ENCODE peak calls at places on chromosomes 13 and 19, in five cellular contexts. Z is activated gamma-delta T cell treated with anti-CD3 and anti-CD28 coated beads, Interleukin-2, amount 50 U/mL, for 16 hours; T is cardiac muscle cell; N is CD8-positive, alpha-beta memory T cell; C is caudate nucleus. B is an unnamed sample.

GRCh38 chr13:97189943-97190342 is 32.2 kb upstream of the MBNL2 start:
- DNase-seq in N (no peak), C (no peak), T (no peak), Z (no peak), B (no peak)

GRCh38 chr13:44854264-44855060 is 134.8 kb downstream of the NUFIP1 start:
- DNase-seq in C (no peak), T (no peak), Z (no peak), N (no peak), B (no peak)

GRCh38 chr13:37701972-37702371 is 103.4 kb upstream of the POSTN start:
- DNase-seq in T (peak; percentile 96), Z (no peak), C (no peak), N (no peak), B (no peak)

GRCh38 chr13:48222358-48223015 is 10.5 kb upstream of the ITM2B start:
- DNase-seq in T (peak; percentile 81), Z (no peak), N (no peak), C (no peak), B (no peak)

GRCh38 chr19:1690570-1691307 is 38.3 kb upstream of the TCF3 start:
- DNase-seq in C (no peak), T (peak; percentile 19), N (peak; percentile 31), Z (peak; percentile 22), B (no peak)

GRCh38 chr13:38637576-38637975 is 49.3 kb upstream of the FREM2 start:
- DNase-seq in N (no peak), C (no peak), T (no peak), Z (no peak), B (no peak)

GRCh38 chr19:43519436-43520088 is 7.4 kb downstream of the ETHE1 start:
- DNase-seq in N (peak; percentile 73), C (peak; percentile 67), T (peak; percentile 93), Z (peak; percentile 73), B (peak; percentile 85)

GRCh38 chr13:43874512-43875092 is 4.9 kb downstream of the CCDC122 start:
- DNase-seq in Z (no peak), C (no peak), T (peak; percentile 58), N (no peak), B (no peak)

GRCh38 chr19:8648240-8648639 is 17.8 kb downstream of the NFILZ start:
- DNase-seq in T (peak; percentile 9), N (no peak), C (no peak), Z (no peak), B (no peak)

GRCh38 chr13:26946675-26947342 is 186.2 kb upstream of the GPR12 start:
- DNase-seq in Z (no peak), T (peak; percentile 84), N (no peak), C (no peak), B (peak; percentile 85)

GRCh38 chr13:28568286-28568685 is 73.4 kb upstream of the FLT1 start:
- DNase-seq in N (no peak), T (peak; percentile 55), C (peak; percentile 20), Z (no peak), B (peak; percentile 9)

GRCh38 chr19:6730153-6730804 is 7.1 kb downstream of the GPR108 start:
- DNase-seq in C (peak; percentile 50), N (no peak), T (no peak), Z (no peak), B (no peak)

GRCh38 chr19:15107056-15108010 is at the start of gene SYDE1:
- DNase-seq in C (no peak), T (peak; percentile 80), N (no peak), Z (no peak), B (no peak)

GRCh38 chr19:2536461-2536860 is 60.5 kb downstream of the GADD45B start:
- DNase-seq in Z (no peak), C (no peak), N (no peak), T (peak; percentile 33), B (no peak)

GRCh38 chr19:46654621-46655152 is 6.3 kb downstream of the DACT3 start:
- DNase-seq in T (peak; percentile 26), C (peak; percentile 81), Z (no peak), N (no peak), B (no peak)

GRCh38 chr13:98456423-98456845 is 120.5 kb downstream of the STK24 start:
- DNase-seq in Z (no peak), T (no peak), C (no peak), N (no peak), B (no peak)

GRCh38 chr19:33950141-33950805 is 153.6 kb downstream of the KCTD15 start:
- DNase-seq in T (peak; percentile 13), N (no peak), C (no peak), Z (no peak), B (no peak)

GRCh38 chr19:53868091-53868891 is 608 bp downstream of the MYADM start:
- DNase-seq in N (peak; percentile 53), Z (no peak), T (peak; percentile 81), C (no peak), B (no peak)

GRCh38 chr19:844300-844971 is 3.6 kb downstream of the PRTN3 start:
- DNase-seq in N (no peak), C (no peak), Z (no peak), T (no peak), B (no peak)

GRCh38 chr19:10093295-10094186 is 7.4 kb downstream of the SHFL start:
- DNase-seq in N (no peak), C (no peak), Z (no peak), T (peak; percentile 18), B (no peak)

GRCh38 chr13:110070046-110070445 is 236.9 kb downstream of the COL4A1 start:
- DNase-seq in C (no peak), T (no peak), Z (no peak), N (no peak), B (no peak)

GRCh38 chr19:48724796-48725753 is 5.5 kb upstream of the MAMSTR start:
- DNase-seq in C (peak; percentile 64), N (no peak), T (peak; percentile 98), Z (no peak), B (peak; percentile 21)

GRCh38 chr19:55087542-55087935 is 11.9 kb downstream of the EPS8L1 start:
- DNase-seq in N (no peak), C (no peak), Z (no peak), T (peak; percentile 32), B (peak; percentile 5)